ENCODE peak calls at places on chromosomes 1 and 21, in four cellular contexts. R is GM12878, F is HL-60, T is GM12891. Q is an unnamed sample.

GRCh38 chr1:244112646-244113045 is 61.6 kb downstream of the ZBTB18 start:
- DNase-seq in R (no peak), F (no peak), T (no peak), Q (no peak)

GRCh38 chr1:2354511-2355407 is 36.6 kb downstream of the MORN1 start:
- DNase-seq in R (no peak), F (no peak), T (no peak), Q (no peak)

GRCh38 chr1:9242338-9242969 is 7.9 kb downstream of the H6PD start:
- DNase-seq in R (no peak), F (peak), T (no peak), Q (no peak)

GRCh38 chr1:219350621-219351020 is 176.9 kb downstream of the LYPLAL1 start:
- DNase-seq in R (no peak), F (no peak), T (no peak), Q (no peak)

GRCh38 chr1:3069491-3070303 is 694 bp downstream of the PRDM16 start:
- DNase-seq in R (no peak), F (no peak), T (no peak), Q (no peak)

GRCh38 chr1:186806477-186806876 is 22.3 kb upstream of the PLA2G4A start:
- DNase-seq in R (no peak), F (no peak), T (no peak), Q (no peak)

GRCh38 chr1:162882248-162882666 is 21.3 kb upstream of the CCDC190 start:
- DNase-seq in R (no peak), F (no peak), T (no peak), Q (no peak)

GRCh38 chr1:180627411-180627810 is 4.4 kb upstream of the XPR1 start:
- DNase-seq in R (no peak), F (no peak), T (no peak), Q (no peak)

GRCh38 chr1:12184008-12184681 is 17.4 kb downstream of the TNFRSF1B start:
- DNase-seq in R (no peak), F (peak), T (no peak), Q (peak)

GRCh38 chr1:33358114-33358770 is 37.3 kb upstream of the A3GALT2 start:
- DNase-seq in R (no peak), F (no peak), T (no peak), Q (no peak)

GRCh38 chr1:234326493-234327366 is 46.5 kb upstream of the COA6 start:
- DNase-seq in R (no peak), F (peak), T (peak), Q (peak)

GRCh38 chr1:193262661-193263060 is 76.2 kb upstream of the B3GALT2 start:
- DNase-seq in R (no peak), F (no peak), T (no peak), Q (no peak)

GRCh38 chr1:224047538-224047937 is 66.4 kb upstream of the FBXO28 start:
- DNase-seq in R (no peak), F (no peak), T (no peak), Q (no peak)

GRCh38 chr1:145777357-145778145 is 46.3 kb downstream of the RNF115 start:
- DNase-seq in R (no peak), F (no peak), T (no peak), Q (no peak)

GRCh38 chr1:36156329-36157114 is 562 bp downstream of the MAP7D1 start:
- DNase-seq in R (no peak), F (peak), T (peak), Q (peak)
- TF ChIP-seq SPI1 in R (no peak), F (no peak), T (no peak), Q (no peak)

DNA sequence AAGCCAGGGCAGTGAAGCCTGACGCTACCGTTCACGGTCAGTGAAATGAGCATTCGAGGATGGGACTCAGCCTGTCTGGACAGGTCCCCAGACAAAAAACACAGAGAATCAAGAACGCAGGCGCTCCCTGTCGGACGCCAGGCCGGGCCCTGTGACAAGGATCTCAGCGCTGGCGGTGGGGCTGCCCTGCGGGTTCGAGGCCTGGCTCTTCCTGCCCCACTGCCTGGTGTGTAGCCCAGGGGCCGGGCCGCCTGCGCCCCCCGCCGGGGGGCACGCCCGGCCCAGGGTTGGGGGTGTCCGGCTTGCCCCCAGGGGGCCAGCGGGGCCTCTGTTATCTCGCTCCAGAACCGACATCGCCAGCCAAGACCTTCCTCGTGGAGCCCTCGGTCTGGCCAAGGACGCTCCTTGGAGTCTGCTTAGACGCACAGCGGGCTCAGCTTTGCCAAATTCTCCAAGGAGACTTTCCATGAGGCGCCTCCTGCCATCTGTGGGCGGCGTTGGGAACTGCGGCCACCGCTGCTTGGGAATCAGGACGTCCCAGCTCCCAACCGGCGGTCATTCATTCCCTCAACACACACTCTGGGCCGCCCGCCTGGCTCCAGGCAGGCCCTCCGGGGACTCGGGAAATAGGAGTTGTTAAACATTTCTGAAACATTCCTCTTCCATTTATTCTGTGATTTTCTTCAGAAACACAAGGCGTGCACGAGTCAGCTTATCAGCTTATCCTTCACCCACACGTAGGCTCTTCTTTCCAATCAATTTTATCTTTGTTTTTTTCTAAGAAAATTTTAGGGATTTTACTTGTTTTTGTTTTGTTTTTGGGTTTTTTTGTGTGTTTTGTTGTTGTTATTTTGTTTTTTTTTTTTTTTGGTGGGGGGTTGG is 11.3 kb upstream of the RIPK4 start:
- DNase-seq in R (no peak), F (no peak), T (no peak), Q (peak)
- TF ChIP-seq SPI1 in R (no peak), F (no peak), T (no peak), Q (no peak)

GRCh38 chr1:91846007-91846620 is 39.8 kb downstream of the TGFBR3 start:
- DNase-seq in R (no peak), F (no peak), T (peak), Q (no peak)
- TF ChIP-seq SPI1 in R (no peak), F (peak), T (peak), Q (peak)

GRCh38 chr21:44892536-44893277 is 19.2 kb upstream of the PTTG1IP start:
- DNase-seq in R (no peak), F (no peak), T (peak), Q (peak)
- TF ChIP-seq SPI1 in R (no peak), F (no peak), T (no peak), Q (no peak)

GRCh38 chr1:231064418-231064817 is 24.4 kb upstream of the FAM89A start:
- DNase-seq in R (no peak), F (no peak), T (no peak), Q (no peak)

GRCh38 chr1:231059566-231060193 is 19.6 kb upstream of the FAM89A start:
- DNase-seq in R (no peak), F (no peak), T (no peak), Q (no peak)

GRCh38 chr1:231065510-231066241 is 25.6 kb upstream of the FAM89A start:
- DNase-seq in R (no peak), F (no peak), T (no peak), Q (peak)

GRCh38 chr1:231058416-231059109 is 18.5 kb upstream of the FAM89A start:
- DNase-seq in R (no peak), F (no peak), T (no peak), Q (no peak)

DNA sequence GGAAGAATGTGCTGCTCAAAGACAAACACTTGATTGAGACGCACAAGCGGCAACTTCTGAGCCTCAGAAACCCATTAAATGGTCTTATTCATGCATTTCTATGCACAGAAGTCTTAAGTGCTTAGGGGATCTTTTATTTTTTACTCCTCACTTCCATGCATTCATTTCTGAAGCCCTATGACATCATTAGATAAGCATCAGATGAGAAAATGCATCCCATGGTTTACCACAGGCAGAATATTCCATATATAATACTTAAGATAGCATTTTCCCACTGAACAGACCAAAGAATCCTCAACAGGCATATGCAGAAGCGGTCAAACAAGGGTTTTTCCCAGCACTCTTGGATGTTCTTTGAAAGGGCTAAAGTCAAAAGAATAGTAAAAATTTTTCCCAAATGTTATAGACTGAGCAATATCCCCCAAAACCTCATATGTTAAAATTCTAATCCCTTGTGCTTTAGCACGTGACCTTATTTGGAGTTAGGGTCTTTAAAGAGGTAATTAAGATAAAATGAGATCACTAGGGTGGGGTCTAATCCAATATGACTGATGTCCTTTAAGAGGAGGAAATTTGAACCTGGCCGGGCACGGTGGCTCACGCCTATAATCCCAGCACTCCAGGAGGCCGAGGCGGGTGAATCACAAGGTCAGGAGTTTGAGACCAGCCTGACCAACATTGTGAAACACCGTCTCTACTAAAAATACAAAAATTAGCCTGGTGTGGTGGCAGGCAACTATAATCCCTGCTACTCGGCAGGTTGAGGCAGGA is 22.6 kb upstream of the FAM89A start:
- DNase-seq in R (no peak), F (no peak), T (no peak), Q (no peak)
- TF ChIP-seq SPI1 in R (no peak), F (no peak), T (no peak), Q (no peak)

GRCh38 chr1:94808682-94809081 is 11.5 kb upstream of the SLC44A3 start:
- DNase-seq in R (no peak), F (no peak), T (no peak), Q (no peak)
- TF ChIP-seq SPI1 in R (no peak), F (no peak), T (no peak), Q (no peak)

GRCh38 chr21:36291509-36291908 is 28.5 kb upstream of the MORC3 start:
- DNase-seq in R (no peak), F (no peak), T (no peak), Q (no peak)
- TF ChIP-seq SPI1 in R (no peak), F (no peak), T (no peak), Q (no peak)

DNA sequence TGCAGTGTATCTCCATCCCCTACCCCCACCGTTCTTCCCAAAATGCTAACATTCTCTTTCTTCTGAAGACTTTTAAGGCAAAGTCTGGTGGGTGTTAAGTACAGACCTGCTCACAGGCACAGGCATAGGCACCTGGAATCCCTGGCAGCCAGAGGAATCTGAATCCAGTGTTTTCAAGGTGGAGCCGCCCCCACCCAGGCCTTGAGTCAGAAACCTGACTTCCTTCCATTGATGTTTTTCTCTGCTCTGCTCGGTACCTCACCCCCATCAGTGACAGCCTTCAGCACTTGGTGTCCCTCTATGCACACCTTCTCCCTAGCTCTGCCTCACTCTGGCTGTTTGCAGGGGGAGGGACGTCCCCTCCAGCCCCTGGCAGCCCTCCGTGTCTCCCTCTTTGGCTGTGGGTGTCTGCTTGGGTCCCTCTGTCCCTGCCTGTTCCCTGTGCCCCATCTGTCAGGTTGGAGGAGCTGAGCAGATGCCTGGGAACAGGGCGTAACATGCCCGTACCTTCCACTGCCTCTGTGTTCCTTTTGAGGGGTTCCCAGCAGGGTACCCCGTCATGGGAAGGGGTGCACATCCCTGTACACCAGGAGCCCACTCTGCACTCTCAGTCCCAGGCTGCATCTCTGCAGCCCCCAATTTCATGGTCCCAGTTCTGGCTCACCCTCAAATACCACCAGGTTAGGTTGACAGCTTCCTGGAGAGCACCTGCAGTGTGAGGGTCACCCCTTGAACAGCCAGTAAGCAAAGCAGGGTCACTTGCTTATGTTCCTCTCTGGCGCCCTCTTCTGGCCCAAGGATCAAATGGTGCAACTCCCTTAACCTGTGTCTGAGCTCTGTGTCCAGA is 6.7 kb downstream of the NCDN start:
- DNase-seq in R (no peak), F (peak), T (peak), Q (peak)
- TF ChIP-seq SPI1 in R (no peak), F (no peak), T (no peak), Q (no peak)

DNA sequence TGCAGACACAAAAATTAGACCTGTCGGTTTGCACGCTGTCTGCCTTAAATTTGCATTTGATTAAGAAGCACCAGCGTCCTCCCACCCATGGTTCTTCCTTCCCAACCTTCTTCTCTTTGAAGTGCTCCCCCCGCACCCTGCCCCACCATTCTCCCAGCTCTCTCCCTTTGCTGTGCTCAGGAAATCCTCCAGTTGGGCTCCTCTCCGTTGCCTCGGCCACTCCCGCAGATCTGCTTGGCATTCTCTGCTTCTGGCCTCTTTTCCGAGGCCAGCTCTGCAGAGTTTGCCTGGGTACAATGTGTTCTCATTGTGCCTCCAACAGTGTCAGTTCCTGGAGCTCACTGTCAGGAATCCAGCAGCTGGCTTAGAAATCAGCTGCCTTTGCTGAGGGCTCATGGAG is 126.1 kb downstream of the NAV1 start:
- DNase-seq in R (no peak), F (no peak), T (no peak), Q (no peak)
- TF ChIP-seq SPI1 in R (no peak), F (no peak), T (no peak), Q (no peak)

Q was measured in K562.